ENCODE peak calls at places on chromosomes 12 and 14, in six cellular contexts. D, F, P, L, B and M are unnamed samples.

GRCh38 chr12:91021076-91021475 is 16.3 kb upstream of the EPYC start:
- DNase-seq in L (no peak), B (no peak), P (no peak), D (no peak), F (no peak), M (no peak)

GRCh38 chr14:36659822-36660735 is 1.6 kb upstream of the PAX9 start:
- DNase-seq in P (peak), B (no peak), F (no peak), D (no peak), L (no peak), M (no peak)

GRCh38 chr14:104787736-104788532 is 7.6 kb downstream of the AKT1 start:
- DNase-seq in D (no peak), F (no peak), P (no peak), B (no peak), L (no peak), M (no peak)

GRCh38 chr14:95294320-95294719 is 25.4 kb downstream of the CLMN start:
- DNase-seq in F (no peak), L (no peak), D (no peak), B (no peak), P (no peak), M (no peak)

GRCh38 chr12:98439471-98440164 is 75.8 kb upstream of the TMPO start:
- DNase-seq in B (peak), L (no peak), F (no peak), P (peak), D (peak), M (no peak)

GRCh38 chr14:64717870-64718269 is 13.6 kb downstream of the PLEKHG3 start:
- DNase-seq in D (no peak), P (no peak), F (no peak), B (no peak), L (peak), M (peak)

GRCh38 chr14:92225731-92226130 is 97.2 kb upstream of the SLC24A4 start:
- DNase-seq in L (no peak), P (peak), F (no peak), D (no peak), B (no peak), M (no peak)

GRCh38 chr12:49832836-49833421 is 4.7 kb upstream of the NCKAP5L start:
- DNase-seq in P (peak), B (peak), D (peak), L (no peak), F (no peak), M (no peak)

GRCh38 chr12:130300725-130301124 is 37.0 kb upstream of the PIWIL1 start:
- DNase-seq in F (no peak), P (no peak), B (no peak), D (no peak), L (no peak), M (no peak)

GRCh38 chr12:29795715-29796114 is 12.0 kb upstream of the TMTC1 start:
- DNase-seq in B (no peak), F (no peak), P (no peak), D (no peak), L (no peak), M (no peak)

GRCh38 chr14:20799955-20800544 is 2.6 kb downstream of the RNASE1 start:
- DNase-seq in B (no peak), P (no peak), D (peak), L (no peak), F (no peak), M (peak)

GRCh38 chr12:15536446-15536845 is 214.1 kb downstream of the PTPRO start:
- DNase-seq in B (no peak), P (no peak), D (no peak), L (no peak), F (no peak), M (no peak)

GRCh38 chr12:9404469-9405260 is 196.5 kb upstream of the PZP start:
- DNase-seq in L (no peak), D (no peak), B (no peak), P (no peak), F (no peak), M (no peak)

GRCh38 chr14:55589171-55589570 is 9.2 kb downstream of the KTN1 start:
- DNase-seq in L (no peak), F (no peak), B (peak), D (no peak), P (no peak), M (no peak)

GRCh38 chr12:100504820-100505219 is 31.2 kb downstream of the NR1H4 start:
- DNase-seq in D (no peak), F (no peak), L (no peak), P (no peak), B (no peak), M (no peak)

GRCh38 chr12:68336754-68337343 is 4.7 kb upstream of the MDM1 start:
- DNase-seq in L (peak), F (no peak), D (no peak), B (no peak), P (no peak), M (no peak)

GRCh38 chr14:60646202-60646886 is 2.9 kb downstream of the SIX1 start:
- DNase-seq in L (no peak), B (no peak), D (no peak), F (peak), P (peak), M (no peak)

GRCh38 chr14:69693823-69694729 is 72.9 kb upstream of the SRSF5 start:
- DNase-seq in D (peak), F (no peak), B (no peak), P (no peak), L (no peak), M (no peak)

GRCh38 chr14:89033756-89034155 is 209.3 kb downstream of the TTC8 start:
- DNase-seq in P (no peak), F (no peak), L (no peak), D (no peak), B (no peak), M (no peak)

GRCh38 chr12:92034858-92035401 is 110.7 kb downstream of the BTG1 start:
- DNase-seq in B (peak), P (peak), F (no peak), D (peak), L (peak), M (peak)

GRCh38 chr14:89607453-89607852 is 190.4 kb upstream of the FOXN3 start:
- DNase-seq in L (no peak), F (no peak), B (no peak), P (no peak), D (no peak), M (no peak)

GRCh38 chr14:74843653-74844052 is 32.3 kb downstream of the PROX2 start:
- DNase-seq in B (peak), D (no peak), P (peak), L (no peak), F (no peak), M (no peak)

GRCh38 chr14:35730871-35731270 is 78.2 kb downstream of the RALGAPA1 start:
- DNase-seq in F (no peak), L (no peak), B (no peak), D (no peak), P (no peak), M (no peak)

GRCh38 chr12:132766380-132767085 is 4.9 kb upstream of the ANKLE2 start:
- DNase-seq in D (peak), P (no peak), B (peak), F (no peak), L (no peak), M (peak)

GRCh38 chr12:117119592-117120198 is 20.5 kb upstream of the TESC start:
- DNase-seq in L (no peak), P (no peak), F (peak), D (peak), B (no peak), M (no peak)

GRCh38 chr14:89911018-89911919 is 43.3 kb downstream of the EFCAB11 start:
- DNase-seq in P (peak), F (peak), L (peak), D (peak), B (peak), M (peak)